ENCODE peak calls at places on chromosome X, in five cellular contexts. K is epithelial cell of proximal tubule, E is dorsolateral prefrontal cortex, R is astrocyte of the cerebellum, Z is endothelial cell of umbilical vein. B is an unnamed sample.

GRCh38 chrX:40646489-40647306 is 663 bp downstream of the CXorf38 start:
- DNase-seq in K (no peak), E (peak), R (no peak), Z (peak), B (peak)

GRCh38 chrX:57156397-57157049 is 19.3 kb upstream of the SPIN2A start:
- DNase-seq in K (no peak), E (no peak), R (no peak), Z (peak), B (peak)

GRCh38 chrX:38048886-38049285 is 42.5 kb downstream of the SYTL5 start:
- DNase-seq in K (no peak), E (no peak), R (no peak), Z (no peak), B (no peak)

GRCh38 chrX:40058719-40059118 is 39.0 kb downstream of the BCOR start:
- DNase-seq in K (no peak), E (no peak), R (no peak), Z (no peak), B (no peak)

GRCh38 chrX:53048169-53049126 is at the start of gene GPR173:
- DNase-seq in K (no peak), E (peak), R (no peak), Z (peak), B (no peak)

GRCh38 chrX:130079824-130080406 is 30.4 kb downstream of the ELF4 start:
- DNase-seq in K (peak), E (peak), R (peak), Z (peak), B (peak)

GRCh38 chrX:130575831-130576404 is 174.1 kb downstream of the RBMX2 start:
- DNase-seq in K (no peak), E (peak), R (peak), Z (peak), B (no peak)

GRCh38 chrX:86149089-86149488 is 838 bp downstream of the DACH2 start:
- DNase-seq in K (no peak), E (no peak), R (no peak), Z (no peak), B (no peak)

GRCh38 chrX:63657821-63658220 is 127.2 kb downstream of the ARHGEF9 start:
- DNase-seq in K (no peak), E (no peak), R (peak), Z (no peak), B (no peak)

GRCh38 chrX:39764441-39764914 is 333.3 kb downstream of the BCOR start:
- DNase-seq in K (no peak), E (no peak), R (no peak), Z (no peak), B (no peak)

GRCh38 chrX:135543924-135544323 is 23.5 kb downstream of the INTS6L start:
- DNase-seq in K (no peak), E (no peak), R (no peak), Z (no peak), B (peak)

GRCh38 chrX:67596839-67597790 is 53.3 kb downstream of the AR start:
- DNase-seq in K (no peak), E (no peak), R (no peak), Z (no peak), B (no peak)

GRCh38 chrX:20240201-20240600 is 26.5 kb downstream of the RPS6KA3 start:
- DNase-seq in K (no peak), E (no peak), R (no peak), Z (no peak), B (no peak)

GRCh38 chrX:11619426-11619825 is 46.3 kb downstream of the ARHGAP6 start:
- DNase-seq in K (no peak), E (no peak), R (no peak), Z (no peak), B (no peak)

GRCh38 chrX:19555236-19555635 is 39.9 kb upstream of the MAP3K15 start:
- DNase-seq in K (no peak), E (no peak), R (no peak), Z (no peak), B (no peak)

GRCh38 chrX:120310861-120311631 is at the start of gene TMEM255A:
- DNase-seq in K (no peak), E (peak), R (no peak), Z (no peak), B (no peak)

GRCh38 chrX:123155327-123155726 is 28.8 kb upstream of the GRIA3 start:
- DNase-seq in K (no peak), E (no peak), R (no peak), Z (no peak), B (no peak)

GRCh38 chrX:150887906-150888465 is 10.5 kb downstream of the CD99L2 start:
- DNase-seq in K (no peak), E (no peak), R (no peak), Z (no peak), B (no peak)

GRCh38 chrX:31132803-31133202 is 61.0 kb upstream of the FTHL17 start:
- DNase-seq in K (no peak), E (no peak), R (no peak), Z (no peak), B (no peak)

GRCh38 chrX:82320554-82320953 is 1118.7 kb downstream of the SH3BGRL start:
- DNase-seq in K (peak), E (no peak), R (no peak), Z (no peak), B (no peak)

GRCh38 chrX:139924069-139924695 is 8.7 kb downstream of the ATP11C start:
- DNase-seq in K (no peak), E (no peak), R (no peak), Z (peak), B (no peak)

GRCh38 chrX:154351183-154352011 is 23.0 kb downstream of the FLNA start:
- DNase-seq in K (no peak), E (no peak), R (no peak), Z (no peak), B (no peak)

GRCh38 chrX:10566726-10567097 is 53.7 kb downstream of the MID1 start:
- DNase-seq in K (no peak), E (no peak), R (no peak), Z (no peak), B (no peak)

GRCh38 chrX:40849906-40850672 is 114.7 kb upstream of the MED14 start:
- DNase-seq in K (no peak), E (no peak), R (no peak), Z (no peak), B (no peak)

GRCh38 chrX:135327299-135327698 is 18.0 kb downstream of the ETDC start:
- DNase-seq in K (no peak), E (no peak), R (peak), Z (peak), B (no peak)

GRCh38 chrX:100296183-100296753 is 113.8 kb downstream of the PCDH19 start:
- DNase-seq in K (no peak), E (no peak), R (no peak), Z (no peak), B (no peak)

GRCh38 chrX:97616883-97617510 is 733.3 kb downstream of the RPA4 start:
- DNase-seq in K (peak), E (no peak), R (peak), Z (peak), B (no peak)

GRCh38 chrX:142999209-142999720 is 26.5 kb upstream of the SPANXN4 start:
- DNase-seq in K (no peak), E (no peak), R (no peak), Z (no peak), B (no peak)

GRCh38 chrX:29922607-29923006 is 292.8 kb upstream of the MAGEB2 start:
- DNase-seq in K (no peak), E (no peak), R (no peak), Z (no peak), B (no peak)

GRCh38 chrX:11438767-11439166 is 145.6 kb downstream of the AMELX start:
- DNase-seq in K (no peak), E (no peak), R (no peak), Z (no peak), B (no peak)

GRCh38 chrX:39550795-39551361 is 546.9 kb downstream of the BCOR start:
- DNase-seq in K (no peak), E (no peak), R (no peak), Z (no peak), B (no peak)

GRCh38 chrX:34559325-34559724 is 97.8 kb downstream of the TMEM47 start:
- DNase-seq in K (no peak), E (no peak), R (no peak), Z (peak), B (no peak)

GRCh38 chrX:30489323-30489722 is 88.2 kb downstream of the TASL start:
- DNase-seq in K (no peak), E (no peak), R (no peak), Z (no peak), B (peak)

GRCh38 chrX:119895843-119896326 is at the start of gene AKAP14:
- DNase-seq in K (no peak), E (no peak), R (no peak), Z (no peak), B (no peak)

GRCh38 chrX:132638313-132638712 is 149.5 kb upstream of the MBNL3 start:
- DNase-seq in K (no peak), E (no peak), R (no peak), Z (no peak), B (no peak)

GRCh38 chrX:74535633-74536141 is 78.7 kb downstream of the RLIM start:
- DNase-seq in K (no peak), E (peak), R (no peak), Z (peak), B (peak)

GRCh38 chrX:142149919-142150318 is 55.2 kb downstream of the MAGEC2 start:
- DNase-seq in K (no peak), E (no peak), R (no peak), Z (no peak), B (no peak)

GRCh38 chrX:16418650-16419049 is 231.3 kb upstream of the S100G start:
- DNase-seq in K (no peak), E (no peak), R (no peak), Z (no peak), B (no peak)

GRCh38 chrX:24424948-24425347 is 40.1 kb upstream of the PDK3 start:
- DNase-seq in K (no peak), E (no peak), R (no peak), Z (no peak), B (no peak)

DNA sequence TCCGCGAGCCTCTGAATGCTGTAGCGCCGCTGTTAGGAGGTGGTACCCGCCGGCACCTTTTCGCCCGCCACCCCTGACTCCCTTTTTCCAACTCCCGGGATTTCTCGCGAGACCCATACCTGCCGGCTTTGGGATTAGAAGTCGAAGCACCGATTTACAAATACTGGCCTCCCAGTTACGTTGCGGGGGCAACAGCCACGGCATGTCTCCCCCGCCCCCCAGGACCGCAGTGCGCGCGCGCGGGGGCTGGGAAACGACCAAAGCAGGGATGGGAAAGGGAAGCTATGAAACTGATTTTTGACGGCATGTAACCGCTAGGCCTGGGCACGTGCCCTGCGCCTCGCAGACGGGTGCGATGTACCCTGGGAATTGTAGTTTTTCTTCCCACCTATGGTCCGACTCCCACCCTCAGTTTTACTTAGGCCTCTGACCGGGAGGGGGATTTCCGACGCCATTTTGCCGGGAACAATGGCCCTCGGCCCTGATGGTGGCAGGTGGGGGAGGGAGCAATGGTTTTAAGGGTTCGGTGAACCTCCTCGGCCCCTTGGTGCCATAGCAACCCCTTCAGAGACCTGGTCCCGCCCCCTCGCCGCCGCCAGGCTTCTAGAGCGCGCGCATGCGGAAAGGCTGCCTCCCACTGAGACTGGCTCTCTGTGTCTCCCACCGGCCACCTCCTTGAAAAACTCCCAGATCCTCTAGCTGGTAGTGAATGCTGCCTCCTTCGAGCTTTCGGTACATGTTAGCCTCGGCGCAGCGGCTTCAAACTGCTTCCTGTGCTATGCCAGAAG is 772 bp upstream of the WNK3 start:
- DNase-seq in K (no peak), E (peak), R (peak), Z (peak), B (no peak)
- TF ChIP-seq CTCF in K (no peak), E (no peak), R (no peak), Z (no peak), B (no peak)

GRCh38 chrX:42678133-42678532 is 99.8 kb downstream of the PPP1R2C start:
- DNase-seq in K (no peak), E (no peak), R (no peak), Z (peak), B (no peak)
- TF ChIP-seq CTCF in K (peak), E (no peak), R (no peak), Z (no peak), B (no peak)

DNA sequence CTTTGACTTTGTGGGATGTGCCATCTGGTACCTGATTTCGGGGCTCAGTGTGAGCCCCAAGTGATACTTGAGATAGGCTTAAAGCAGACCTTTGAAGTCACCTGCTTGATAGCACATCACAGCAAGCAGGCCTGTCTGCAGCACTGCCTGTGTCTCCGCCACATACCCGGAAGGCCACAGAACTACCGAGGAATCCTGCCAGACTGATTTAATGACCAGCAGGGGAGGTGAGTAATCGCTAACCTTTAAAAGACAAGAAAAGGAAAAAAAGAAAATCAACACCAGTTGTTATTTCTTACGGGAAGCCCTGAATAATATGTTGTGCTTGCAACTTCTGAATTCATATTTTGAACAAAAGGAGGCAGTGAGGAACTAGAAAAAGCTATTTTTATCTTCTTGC is 6.8 kb downstream of the PTCHD1 start:
- DNase-seq in K (no peak), E (no peak), R (peak), Z (no peak), B (no peak)
- TF ChIP-seq CTCF in K (peak), E (no peak), R (no peak), Z (no peak), B (no peak)

DNA sequence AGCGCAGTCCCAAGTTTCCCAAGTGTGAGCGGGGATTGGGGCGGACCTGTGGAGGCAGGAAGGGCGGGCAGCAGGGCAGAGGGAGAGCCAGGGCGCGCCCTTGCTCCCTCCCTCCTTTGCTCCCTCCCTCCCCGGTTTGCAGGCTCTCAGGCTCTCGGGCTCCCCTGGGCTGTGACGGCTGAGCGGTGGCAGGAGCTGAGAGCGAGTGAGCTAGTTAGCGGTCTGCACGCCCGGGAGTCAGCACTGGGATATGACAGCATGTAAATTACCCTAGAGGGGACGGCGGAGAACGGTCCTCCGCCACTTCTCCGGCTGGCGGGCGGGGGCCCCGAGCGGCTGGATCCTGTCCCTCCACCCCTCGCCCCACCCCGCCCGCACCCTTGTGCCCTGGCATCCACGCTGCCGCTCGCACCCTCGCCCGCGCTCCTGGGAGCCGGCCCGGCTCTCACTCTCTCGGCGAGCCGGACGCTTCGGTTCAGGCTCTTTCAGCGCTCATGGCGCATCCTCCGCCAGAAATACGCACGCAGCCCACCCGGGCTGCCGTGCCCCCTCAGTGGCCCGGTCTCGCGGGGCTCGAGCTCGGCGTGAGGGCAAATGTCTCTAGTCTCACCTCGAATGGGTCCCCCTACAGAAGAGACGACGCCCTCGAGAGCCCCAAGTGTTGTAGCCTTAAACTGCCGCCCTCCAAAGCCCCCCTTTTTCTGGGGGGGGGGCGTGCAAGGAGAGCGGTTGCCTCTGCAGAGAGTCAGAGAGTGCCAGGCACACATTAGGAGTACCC is at the start of gene TSC22D3:
- DNase-seq in K (peak), E (peak), R (no peak), Z (peak), B (peak)
- TF ChIP-seq CTCF in K (no peak), E (peak), R (no peak), Z (no peak), B (no peak)

GRCh38 chrX:75603833-75604232 is 81.0 kb upstream of the ZDHHC15 start:
- DNase-seq in K (no peak), E (no peak), R (peak), Z (peak), B (peak)
- TF ChIP-seq CTCF in K (peak), E (peak), R (peak), Z (peak), B (peak)

GRCh38 chrX:50071507-50071906 is 129.3 kb downstream of the AKAP4 start:
- DNase-seq in K (no peak), E (no peak), R (no peak), Z (no peak), B (no peak)

GRCh38 chrX:50068893-50069292 is 131.9 kb downstream of the AKAP4 start:
- DNase-seq in K (no peak), E (no peak), R (no peak), Z (no peak), B (no peak)

GRCh38 chrX:50068293-50068568 is 132.6 kb downstream of the AKAP4 start:
- DNase-seq in K (no peak), E (no peak), R (no peak), Z (no peak), B (peak)

GRCh38 chrX:50066318-50066937 is 134.4 kb downstream of the AKAP4 start:
- DNase-seq in K (no peak), E (no peak), R (no peak), Z (no peak), B (no peak)

DNA sequence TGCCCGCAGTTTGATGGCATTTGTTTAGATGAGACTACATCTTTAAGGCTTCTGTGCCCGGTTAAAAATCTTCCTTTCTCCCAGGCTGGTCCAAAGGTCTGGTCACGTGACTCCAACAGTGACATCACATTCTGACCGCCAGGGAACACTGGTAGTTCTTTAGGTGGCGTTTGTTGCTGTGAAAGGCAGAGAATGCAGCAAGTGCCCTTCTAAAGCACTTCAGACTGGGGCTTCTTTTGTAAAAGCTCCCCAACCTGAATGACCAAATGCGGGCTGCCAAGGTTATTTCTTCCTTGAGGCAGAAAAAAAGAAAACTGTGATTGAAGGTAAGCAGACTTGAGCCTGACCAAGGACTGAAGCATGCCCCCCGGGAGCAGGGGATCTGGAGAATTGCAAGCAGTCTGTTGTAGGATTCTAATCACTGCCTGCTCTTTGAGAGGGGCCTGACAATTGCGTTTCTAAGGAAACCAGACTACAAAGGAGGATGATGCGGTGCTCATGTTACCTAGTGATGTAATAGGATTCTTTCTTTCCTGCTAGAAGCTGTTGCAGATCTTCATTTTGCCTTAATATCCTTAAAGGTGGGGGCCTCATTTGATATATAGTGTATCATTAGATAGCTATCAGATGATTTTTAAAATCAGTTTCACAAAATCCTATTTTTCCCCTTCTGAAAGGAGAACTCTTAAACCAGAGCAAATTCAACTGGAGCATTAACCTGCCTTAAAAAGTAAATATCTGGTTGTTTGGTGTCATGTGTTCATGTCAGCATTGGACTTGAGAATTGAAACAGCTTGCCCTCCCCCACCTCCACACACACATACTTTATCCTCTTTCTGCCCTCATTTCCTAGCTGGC is 133.1 kb downstream of the AKAP4 start:
- DNase-seq in K (no peak), E (peak), R (peak), Z (peak), B (peak)
- TF ChIP-seq CTCF in K (peak), E (no peak), R (peak), Z (no peak), B (peak)

GRCh38 chrX:136580316-136580715 is 48.3 kb downstream of the VGLL1 start:
- DNase-seq in K (no peak), E (no peak), R (no peak), Z (no peak), B (no peak)

GRCh38 chrX:136577562-136577961 is 45.5 kb downstream of the VGLL1 start:
- DNase-seq in K (no peak), E (peak), R (peak), Z (peak), B (peak)

GRCh38 chrX:136572030-136572429 is 40.0 kb downstream of the VGLL1 start:
- DNase-seq in K (no peak), E (no peak), R (no peak), Z (no peak), B (no peak)

DNA sequence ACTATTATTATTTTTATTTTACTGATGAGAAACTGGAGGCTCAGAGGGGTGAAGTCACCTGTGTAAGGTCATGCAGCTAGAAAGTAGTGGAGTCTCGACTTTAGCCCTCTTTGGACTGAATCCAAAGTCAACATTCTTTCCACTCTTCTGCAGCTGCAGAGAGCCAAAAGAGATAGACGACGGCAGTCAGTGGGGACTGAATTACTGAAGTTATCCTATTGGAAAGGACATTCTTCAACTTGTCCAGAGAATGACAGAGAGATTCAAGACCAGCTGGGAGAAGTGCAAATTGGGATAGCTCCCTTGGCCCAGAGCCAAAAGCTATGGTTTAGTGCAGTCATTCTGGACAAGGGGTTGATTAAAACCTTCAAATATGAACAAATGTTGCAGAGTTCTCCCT is 42.5 kb downstream of the VGLL1 start:
- DNase-seq in K (no peak), E (no peak), R (no peak), Z (no peak), B (no peak)
- TF ChIP-seq CTCF in K (no peak), E (no peak), R (no peak), Z (no peak), B (no peak)